ENCODE peak calls at places on chromosomes 7 and 10, in nine cellular contexts. J, G, U, Y, L, W, N, H and T are unnamed samples.

GRCh38 chr10:128062837-128063563 is 63.2 kb downstream of the MKI67 start:
- DNase-seq in G (no peak), U (no peak), Y (no peak), L (no peak), W (peak; percentile 59), H (no peak), J (no peak), N (no peak), T (no peak)

GRCh38 chr10:132984801-132985545 is 42.6 kb upstream of the CFAP46 start:
- DNase-seq in L (no peak), J (no peak), N (no peak), H (peak; percentile 34), Y (peak; percentile 62), U (no peak), G (no peak), W (no peak), T (no peak)

GRCh38 chr10:130560079-130560478 is 423.9 kb downstream of the GLRX3 start:
- DNase-seq in N (no peak), U (no peak), H (no peak), G (no peak), L (no peak), Y (no peak), W (no peak), J (no peak), T (no peak)

GRCh38 chr10:67606572-67606971 is 89.4 kb downstream of the CTNNA3 start:
- DNase-seq in L (no peak), H (peak; percentile 92), N (peak; percentile 92), W (no peak), U (peak; percentile 89), G (peak; percentile 53), J (no peak), Y (peak; percentile 5), T (peak; percentile 6)

GRCh38 chr7:151191544-151191943 is 4.5 kb upstream of the ASB10 start:
- DNase-seq in L (no peak), U (no peak), Y (no peak), H (no peak), J (no peak), N (no peak), G (no peak), W (no peak), T (no peak)

GRCh38 chr10:128542659-128543058 is 416.4 kb upstream of the MKI67 start:
- DNase-seq in J (no peak), H (no peak), Y (no peak), N (no peak), W (no peak), U (no peak), G (no peak), L (no peak), T (no peak)

GRCh38 chr10:128880221-128880620 is 586.8 kb upstream of the MGMT start:
- DNase-seq in N (no peak), U (no peak), H (no peak), Y (no peak), L (no peak), W (no peak), J (no peak), G (no peak), T (no peak)

GRCh38 chr10:112752268-112752667 is 197.8 kb upstream of the TCF7L2 start:
- DNase-seq in Y (no peak), H (no peak), J (no peak), L (no peak), G (no peak), W (no peak), U (no peak), N (peak; percentile 71), T (no peak)

GRCh38 chr10:128629111-128630096 is 503.2 kb upstream of the MKI67 start:
- DNase-seq in H (peak; percentile 4), W (no peak), J (no peak), N (no peak), L (no peak), G (no peak), U (peak; percentile 86), Y (no peak), T (peak; percentile 63)

GRCh38 chr7:37015353-37016034 is 291.2 kb upstream of the AOAH start:
- DNase-seq in U (no peak), W (no peak), J (no peak), Y (no peak), N (no peak), L (no peak), G (no peak), H (no peak), T (no peak)